ENCODE peak calls at places on chromosomes 1 and 21, in four cellular contexts. One of them, this sample, is unnamed.

GRCh38 chr1:197984273-197984672 is 67.1 kb downstream of the LHX9 start:
- DNase-seq in GM12878: no peak
- DNase-seq in K562: no peak
- DNase-seq in HCT116: no peak
- DNase-seq in this sample: no peak

GRCh38 chr1:223137402-223138100 is 5.5 kb downstream of the TLR5 start:
- DNase-seq in GM12878: no peak
- DNase-seq in K562: no peak
- DNase-seq in HCT116: no peak
- DNase-seq in this sample: no peak

GRCh38 chr21:39336457-39337008 is 12.4 kb downstream of the HMGN1 start:
- DNase-seq in GM12878: no peak
- DNase-seq in K562: no peak
- DNase-seq in HCT116: no peak
- DNase-seq in this sample: no peak

GRCh38 chr1:231049121-231049979 is 9.3 kb upstream of the FAM89A start:
- DNase-seq in GM12878: no peak
- DNase-seq in K562: peak
- DNase-seq in HCT116: no peak
- DNase-seq in this sample: no peak

GRCh38 chr1:150563340-150564038 is 14.3 kb downstream of the ADAMTSL4 start:
- DNase-seq in GM12878: peak
- DNase-seq in K562: no peak
- DNase-seq in HCT116: no peak
- DNase-seq in this sample: no peak

GRCh38 chr1:177858222-177858894 is 111.5 kb downstream of the SEC16B start:
- DNase-seq in GM12878: no peak
- DNase-seq in K562: no peak
- DNase-seq in HCT116: no peak
- DNase-seq in this sample: no peak

GRCh38 chr1:67847466-67847865 is 14.2 kb upstream of the GNG12 start:
- DNase-seq in GM12878: no peak
- DNase-seq in K562: no peak
- DNase-seq in HCT116: no peak
- DNase-seq in this sample: no peak

GRCh38 chr1:155267373-155267772 is 5.2 kb upstream of the SCAMP3 start:
- DNase-seq in GM12878: no peak
- DNase-seq in K562: no peak
- DNase-seq in HCT116: no peak
- DNase-seq in this sample: no peak

GRCh38 chr1:177216587-177217202 is 45.9 kb downstream of the BRINP2 start:
- DNase-seq in GM12878: no peak
- DNase-seq in K562: no peak
- DNase-seq in HCT116: no peak
- DNase-seq in this sample: no peak

GRCh38 chr1:228066416-228066815 is 16.1 kb upstream of the ARF1 start:
- DNase-seq in GM12878: no peak
- DNase-seq in K562: no peak
- DNase-seq in HCT116: no peak
- DNase-seq in this sample: peak
- TF ChIP-seq EZH2 in GM12878: no peak
- TF ChIP-seq EZH2 in K562: no peak
- TF ChIP-seq EZH2 in HCT116: no peak
- TF ChIP-seq EZH2 in this sample: no peak

DNA sequence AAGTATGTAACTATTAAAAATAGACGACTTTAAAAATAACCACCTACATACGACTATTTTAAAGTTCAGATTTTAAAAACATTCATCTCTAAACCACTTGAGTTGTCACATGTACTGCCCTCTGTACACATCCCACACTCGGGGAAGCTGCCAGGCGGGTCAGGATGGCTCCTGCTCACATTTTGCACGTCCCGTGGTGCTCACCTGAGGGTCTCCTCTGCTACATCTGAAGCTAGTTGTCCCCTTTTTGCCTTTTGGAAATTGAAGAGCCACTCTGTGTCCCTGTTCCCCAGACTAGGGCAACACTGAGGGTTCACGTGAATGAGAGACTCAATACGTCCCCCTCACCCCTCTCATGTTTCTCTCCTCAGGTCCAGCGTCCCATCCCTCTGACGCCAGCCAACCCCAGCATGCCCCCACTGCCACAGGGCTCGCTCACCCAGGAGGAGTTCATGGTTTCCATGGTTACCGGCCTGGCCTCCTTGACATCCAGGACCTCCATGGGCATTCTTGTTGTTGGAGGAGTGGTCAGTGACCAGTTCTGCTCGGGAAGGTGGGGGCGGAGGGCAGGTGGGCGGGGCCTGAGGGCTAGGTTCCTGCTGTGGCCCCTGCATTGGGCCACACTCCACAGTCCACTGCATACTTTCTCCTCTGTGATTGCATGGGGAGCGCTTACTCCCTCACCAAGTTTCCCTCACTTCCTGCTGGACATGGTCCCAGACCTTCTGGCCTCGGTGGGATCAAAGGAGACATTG is 13.0 kb upstream of the MIIP start:
- DNase-seq in GM12878: no peak
- DNase-seq in K562: peak
- DNase-seq in HCT116: no peak
- DNase-seq in this sample: no peak
- TF ChIP-seq YY1 in GM12878: no peak
- TF ChIP-seq YY1 in K562: no peak
- TF ChIP-seq YY1 in HCT116: no peak
- TF ChIP-seq YY1 in this sample: no peak

GRCh38 chr1:156676450-156676819 is 772 bp downstream of the NES start:
- DNase-seq in GM12878: no peak
- DNase-seq in K562: no peak
- DNase-seq in HCT116: no peak
- DNase-seq in this sample: no peak
- TF ChIP-seq EZH2 in GM12878: no peak
- TF ChIP-seq EZH2 in K562: no peak
- TF ChIP-seq EZH2 in HCT116: no peak
- TF ChIP-seq EZH2 in this sample: no peak

GRCh38 chr21:45319461-45320211 is 31.9 kb upstream of the POFUT2 start:
- DNase-seq in GM12878: no peak
- DNase-seq in K562: no peak
- DNase-seq in HCT116: no peak
- DNase-seq in this sample: no peak

GRCh38 chr21:45322960-45323461 is 35.3 kb upstream of the POFUT2 start:
- DNase-seq in GM12878: no peak
- DNase-seq in K562: no peak
- DNase-seq in HCT116: no peak
- DNase-seq in this sample: no peak

GRCh38 chr21:45320261-45320990 is 32.7 kb upstream of the POFUT2 start:
- DNase-seq in GM12878: no peak
- DNase-seq in K562: no peak
- DNase-seq in HCT116: no peak
- DNase-seq in this sample: no peak

GRCh38 chr21:45322231-45322959 is 34.7 kb upstream of the POFUT2 start:
- DNase-seq in GM12878: no peak
- DNase-seq in K562: no peak
- DNase-seq in HCT116: no peak
- DNase-seq in this sample: no peak

DNA sequence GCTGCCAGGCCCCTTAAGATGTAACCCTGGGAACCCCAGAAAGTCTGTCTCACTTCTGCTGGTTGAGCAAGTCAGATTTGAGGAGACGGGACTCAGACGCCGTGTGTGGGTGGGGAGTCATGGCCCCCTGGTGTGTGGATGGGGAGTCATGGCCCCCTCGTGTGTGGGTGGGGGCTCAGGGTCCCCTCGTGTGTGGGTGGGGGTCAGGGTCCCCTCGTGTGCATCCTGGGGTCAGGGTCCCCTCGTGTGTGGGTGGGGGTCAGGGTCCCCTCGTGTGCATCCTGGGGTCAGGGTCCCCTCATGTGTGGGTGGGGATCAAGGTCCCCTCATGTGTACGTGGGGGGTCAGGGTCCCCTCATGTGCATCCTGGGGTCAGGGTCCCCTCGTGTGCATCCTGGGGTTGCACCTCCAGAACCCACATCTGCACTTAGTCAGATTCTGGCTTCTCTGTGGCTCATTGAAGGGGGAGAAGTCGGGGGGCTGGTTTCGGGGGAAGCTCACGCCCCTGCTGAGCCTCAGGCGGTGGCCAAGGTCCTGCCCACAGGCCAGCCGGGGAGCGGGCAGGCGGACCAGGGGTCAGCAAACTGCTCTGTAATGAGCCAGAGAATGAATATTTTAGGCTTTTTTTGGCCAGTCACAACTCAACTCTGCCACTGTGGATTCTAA is 33.4 kb upstream of the POFUT2 start:
- DNase-seq in GM12878: no peak
- DNase-seq in K562: no peak
- DNase-seq in HCT116: no peak
- DNase-seq in this sample: no peak
- TF ChIP-seq YY1 in GM12878: no peak
- TF ChIP-seq YY1 in K562: no peak
- TF ChIP-seq YY1 in HCT116: no peak
- TF ChIP-seq YY1 in this sample: no peak

DNA sequence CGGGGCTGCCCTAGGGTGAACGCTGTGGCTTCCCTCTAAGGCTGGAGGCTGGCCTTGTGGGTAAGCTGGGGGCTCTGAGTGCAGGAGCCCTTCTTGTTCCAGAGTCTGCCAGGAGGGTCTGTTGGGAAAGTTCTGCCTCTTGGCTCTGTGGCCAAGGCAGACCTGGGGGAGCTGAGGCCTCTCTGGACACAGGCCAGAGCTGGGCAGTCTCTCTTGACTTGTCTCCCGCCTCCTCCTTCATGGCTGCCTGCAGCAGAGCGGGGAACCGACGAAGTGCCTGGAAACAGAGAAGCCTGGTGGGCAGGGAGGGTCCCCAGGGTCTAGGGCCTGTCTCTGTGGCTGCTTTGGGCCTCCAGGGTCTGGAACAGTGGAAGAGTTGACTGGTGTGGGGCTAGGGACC is 30.3 kb upstream of the PEX10 start:
- DNase-seq in GM12878: no peak
- DNase-seq in K562: no peak
- DNase-seq in HCT116: no peak
- DNase-seq in this sample: no peak
- TF ChIP-seq EZH2 in GM12878: no peak
- TF ChIP-seq EZH2 in K562: no peak
- TF ChIP-seq EZH2 in HCT116: no peak
- TF ChIP-seq EZH2 in this sample: no peak

GRCh38 chr1:36771222-36771621 is 263.1 kb downstream of the GRIK3 start:
- DNase-seq in GM12878: no peak
- DNase-seq in K562: no peak
- DNase-seq in HCT116: no peak
- DNase-seq in this sample: peak

GRCh38 chr1:36765785-36766300 is 268.5 kb downstream of the GRIK3 start:
- DNase-seq in GM12878: no peak
- DNase-seq in K562: no peak
- DNase-seq in HCT116: no peak
- DNase-seq in this sample: no peak

GRCh38 chr1:36766481-36766880 is 267.8 kb downstream of the GRIK3 start:
- DNase-seq in GM12878: no peak
- DNase-seq in K562: no peak
- DNase-seq in HCT116: no peak
- DNase-seq in this sample: no peak

GRCh38 chr1:36769886-36770830 is 264.2 kb downstream of the GRIK3 start:
- DNase-seq in GM12878: no peak
- DNase-seq in K562: no peak
- DNase-seq in HCT116: no peak
- DNase-seq in this sample: no peak

DNA sequence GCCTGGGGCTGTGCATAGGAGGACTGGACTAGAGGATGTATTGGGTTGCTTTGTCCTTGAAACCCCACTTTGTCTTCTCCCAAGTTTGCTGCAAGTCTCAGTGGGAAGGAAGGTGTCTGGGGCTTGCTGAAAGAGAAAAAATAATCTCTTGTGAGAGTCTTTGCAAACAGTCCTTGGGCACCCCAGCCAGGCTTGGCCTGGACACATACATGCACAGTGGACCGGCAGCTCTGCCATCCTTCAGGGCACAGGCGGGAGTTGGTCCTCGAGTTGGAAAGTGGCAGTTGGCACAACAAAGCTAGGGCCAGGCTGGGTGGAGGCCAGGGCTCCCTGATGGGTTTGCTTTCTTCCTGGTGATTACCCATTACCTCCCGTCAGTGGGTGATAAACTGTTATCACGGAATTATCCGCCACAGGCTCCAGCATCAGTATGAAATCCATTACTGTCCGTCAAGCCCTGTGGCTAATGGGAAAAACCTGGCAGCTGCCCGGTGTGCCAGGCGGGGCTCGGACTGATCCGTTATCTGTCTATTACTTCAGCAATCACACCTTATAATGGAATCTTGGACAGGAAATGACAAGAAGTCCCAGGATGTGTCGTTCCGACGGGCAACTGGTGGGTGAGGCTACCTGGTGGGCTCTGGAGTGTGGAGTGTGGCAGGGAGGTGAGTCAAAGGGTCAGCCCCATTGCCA is 265.7 kb downstream of the GRIK3 start:
- DNase-seq in GM12878: no peak
- DNase-seq in K562: no peak
- DNase-seq in HCT116: no peak
- DNase-seq in this sample: no peak
- TF ChIP-seq YY1 in GM12878: no peak
- TF ChIP-seq YY1 in K562: no peak
- TF ChIP-seq YY1 in HCT116: no peak
- TF ChIP-seq YY1 in this sample: no peak

DNA sequence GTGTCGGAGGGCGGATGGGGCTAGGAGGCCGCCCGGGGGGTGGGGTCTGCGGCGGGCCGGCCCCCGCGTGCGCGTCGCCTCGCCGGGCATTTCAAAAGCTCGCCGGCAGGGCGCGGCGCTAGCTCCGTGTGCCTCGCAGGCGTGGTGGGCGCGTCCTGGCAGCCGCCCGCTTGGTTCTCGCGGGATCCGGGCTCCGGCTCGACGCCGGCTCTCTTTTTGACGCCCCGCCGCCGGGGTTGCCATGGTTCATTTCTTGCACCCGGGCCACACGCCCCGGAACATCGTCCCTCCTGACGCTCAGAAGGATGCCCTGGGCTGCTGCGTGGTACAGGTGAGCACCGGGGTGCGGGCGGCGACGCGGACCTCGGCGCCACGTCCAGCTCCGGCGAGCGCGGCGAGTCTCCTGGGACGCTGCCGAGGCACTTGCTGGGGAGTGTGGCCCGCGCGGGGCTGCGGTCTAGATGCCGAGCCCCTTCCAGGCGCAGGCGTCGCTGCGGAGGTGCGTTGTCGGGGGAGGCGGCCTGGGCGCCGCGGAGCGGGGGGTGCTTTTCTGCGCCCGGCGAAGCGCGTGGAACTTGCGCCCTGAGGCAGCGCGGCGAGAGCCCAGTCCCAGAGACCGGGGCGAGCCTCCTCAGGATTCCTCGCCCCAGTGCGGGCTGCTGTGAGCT is at the start of gene ZYG11A:
- DNase-seq in GM12878: no peak
- DNase-seq in K562: peak
- DNase-seq in HCT116: no peak
- DNase-seq in this sample: peak
- TF ChIP-seq EZH2 in GM12878: no peak
- TF ChIP-seq EZH2 in K562: no peak
- TF ChIP-seq EZH2 in HCT116: no peak
- TF ChIP-seq EZH2 in this sample: peak

DNA sequence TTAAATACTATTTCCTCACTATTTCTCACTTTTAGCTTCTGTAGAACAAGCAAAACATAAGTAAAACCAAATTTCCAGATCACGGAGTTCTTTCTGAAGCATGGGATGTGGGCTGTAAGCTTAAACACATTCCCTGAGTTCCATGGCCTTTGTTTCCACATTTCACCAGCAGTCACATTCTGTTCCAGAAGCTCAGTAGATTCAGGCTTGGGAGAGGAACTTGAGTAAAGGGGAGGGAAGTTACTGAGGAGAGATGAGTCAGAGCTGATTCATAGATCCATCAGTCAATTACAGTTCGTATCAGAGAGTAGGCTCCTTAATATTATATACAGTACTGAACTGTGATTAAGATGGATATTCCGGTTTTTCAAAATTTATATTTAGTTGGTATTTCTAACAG is 614.2 kb downstream of the NCAM2 start:
- DNase-seq in GM12878: no peak
- DNase-seq in K562: no peak
- DNase-seq in HCT116: no peak
- DNase-seq in this sample: no peak
- TF ChIP-seq YY1 in GM12878: no peak
- TF ChIP-seq YY1 in K562: no peak
- TF ChIP-seq YY1 in HCT116: no peak
- TF ChIP-seq YY1 in this sample: no peak

This sample was measured in H1.